ENCODE peak calls at places on chromosome 4, in four cellular contexts. One of them, this sample, is unnamed.
A peak's percentile ranks its signal among the peaks of the same experiment; 100 is the strongest.

GRCh38 chr4:10160280-10160856 is 43.8 kb upstream of the WDR1 start:
- DNase-seq in SJCRH30: no peak
- DNase-seq in hepatocyte: peak; percentile 42
- DNase-seq in uterus: no peak
- DNase-seq in this sample: no peak

GRCh38 chr4:52550186-52550585 is 108.9 kb downstream of the USP46 start:
- DNase-seq in SJCRH30: no peak
- DNase-seq in hepatocyte: no peak
- DNase-seq in uterus: no peak
- DNase-seq in this sample: no peak

GRCh38 chr4:118718511-118719170 is 33.4 kb downstream of the METTL14 start:
- DNase-seq in SJCRH30: no peak
- DNase-seq in hepatocyte: no peak
- DNase-seq in uterus: no peak
- DNase-seq in this sample: no peak

GRCh38 chr4:7625073-7625472 is 190.3 kb upstream of the PSAPL1 start:
- DNase-seq in hepatocyte: no peak
- DNase-seq in SJCRH30: no peak
- DNase-seq in uterus: no peak
- DNase-seq in this sample: no peak

GRCh38 chr4:35201403-35201802 is 1042.9 kb downstream of the ARAP2 start:
- DNase-seq in uterus: no peak
- DNase-seq in SJCRH30: no peak
- DNase-seq in hepatocyte: no peak
- DNase-seq in this sample: no peak

GRCh38 chr4:157013656-157014055 is 42.1 kb upstream of the PDGFC start:
- DNase-seq in SJCRH30: no peak
- DNase-seq in uterus: no peak
- DNase-seq in hepatocyte: no peak
- DNase-seq in this sample: no peak

GRCh38 chr4:38281416-38282071 is 321.3 kb downstream of the PTTG2 start:
- DNase-seq in uterus: no peak
- DNase-seq in hepatocyte: no peak
- DNase-seq in SJCRH30: no peak
- DNase-seq in this sample: no peak

GRCh38 chr4:140256941-140257340 is 103.0 kb upstream of the MAML3 start:
- DNase-seq in SJCRH30: no peak
- DNase-seq in uterus: no peak
- DNase-seq in hepatocyte: peak; percentile 49
- DNase-seq in this sample: no peak

GRCh38 chr4:52260507-52261302 is 209.6 kb downstream of the SPATA18 start:
- DNase-seq in uterus: no peak
- DNase-seq in hepatocyte: peak; percentile 42
- DNase-seq in SJCRH30: no peak
- DNase-seq in this sample: peak; percentile 15

GRCh38 chr4:186266699-186267467 is 894 bp downstream of the F11 start:
- DNase-seq in hepatocyte: peak; percentile 66
- DNase-seq in uterus: no peak
- DNase-seq in SJCRH30: peak; percentile 73
- DNase-seq in this sample: no peak

GRCh38 chr4:140238353-140239041 is 84.5 kb upstream of the MAML3 start:
- DNase-seq in SJCRH30: peak; percentile 52
- DNase-seq in hepatocyte: peak; percentile 67
- DNase-seq in uterus: peak; percentile 93
- DNase-seq in this sample: peak; percentile 95

GRCh38 chr4:41050116-41050515 is 164.2 kb downstream of the APBB2 start:
- DNase-seq in SJCRH30: no peak
- DNase-seq in uterus: no peak
- DNase-seq in hepatocyte: no peak
- DNase-seq in this sample: no peak

GRCh38 chr4:173318648-173319211 is 15.4 kb downstream of the HMGB2 start:
- DNase-seq in hepatocyte: peak; percentile 26
- DNase-seq in SJCRH30: no peak
- DNase-seq in uterus: no peak
- DNase-seq in this sample: no peak

GRCh38 chr4:101279377-101279871 is 67.9 kb downstream of the PPP3CA start:
- DNase-seq in hepatocyte: peak; percentile 50
- DNase-seq in SJCRH30: no peak
- DNase-seq in uterus: peak; percentile 77
- DNase-seq in this sample: peak; percentile 48

GRCh38 chr4:119810001-119810400 is 181.4 kb upstream of the PDE5A start:
- DNase-seq in uterus: no peak
- DNase-seq in SJCRH30: no peak
- DNase-seq in hepatocyte: no peak
- DNase-seq in this sample: no peak

GRCh38 chr4:108466936-108467902 is 153.2 kb upstream of the RPL34 start:
- DNase-seq in SJCRH30: peak; percentile 75
- DNase-seq in hepatocyte: no peak
- DNase-seq in uterus: no peak
- DNase-seq in this sample: no peak

GRCh38 chr4:67292045-67292444 is 253.3 kb downstream of the CENPC start:
- DNase-seq in SJCRH30: no peak
- DNase-seq in uterus: no peak
- DNase-seq in hepatocyte: no peak
- DNase-seq in this sample: no peak

GRCh38 chr4:31104033-31104432 is 383.9 kb downstream of the PCDH7 start:
- DNase-seq in uterus: no peak
- DNase-seq in SJCRH30: no peak
- DNase-seq in hepatocyte: no peak
- DNase-seq in this sample: no peak

GRCh38 chr4:83370640-83370906 is 35.9 kb upstream of the HPSE start:
- DNase-seq in hepatocyte: no peak
- DNase-seq in SJCRH30: no peak
- DNase-seq in uterus: no peak
- DNase-seq in this sample: no peak

GRCh38 chr4:6939761-6940743 is 30.4 kb downstream of the TBC1D14 start:
- DNase-seq in SJCRH30: no peak
- DNase-seq in hepatocyte: no peak
- DNase-seq in uterus: no peak
- DNase-seq in this sample: no peak

GRCh38 chr4:946517-947471 is 14.5 kb downstream of the TMEM175 start:
- DNase-seq in uterus: no peak
- DNase-seq in hepatocyte: no peak
- DNase-seq in SJCRH30: no peak
- DNase-seq in this sample: no peak

GRCh38 chr4:13907255-13907751 is 279.8 kb upstream of the BOD1L1 start:
- DNase-seq in SJCRH30: no peak
- DNase-seq in uterus: no peak
- DNase-seq in hepatocyte: peak; percentile 71
- DNase-seq in this sample: no peak

GRCh38 chr4:95363579-95363965 is 185.2 kb downstream of the UNC5C start:
- DNase-seq in SJCRH30: no peak
- DNase-seq in uterus: no peak
- DNase-seq in hepatocyte: no peak
- DNase-seq in this sample: no peak

GRCh38 chr4:8819421-8820177 is 52.0 kb downstream of the HMX1 start:
- DNase-seq in SJCRH30: no peak
- DNase-seq in uterus: no peak
- DNase-seq in hepatocyte: no peak
- DNase-seq in this sample: no peak

GRCh38 chr4:7238300-7238960 is 46.1 kb downstream of the SORCS2 start:
- DNase-seq in SJCRH30: no peak
- DNase-seq in hepatocyte: no peak
- DNase-seq in uterus: no peak
- DNase-seq in this sample: peak; percentile 45

GRCh38 chr4:16187455-16187854 is 38.8 kb downstream of the TAPT1 start:
- DNase-seq in uterus: no peak
- DNase-seq in SJCRH30: no peak
- DNase-seq in hepatocyte: no peak
- DNase-seq in this sample: no peak

GRCh38 chr4:2829933-2830451 is 13.7 kb upstream of the ADD1 start:
- DNase-seq in SJCRH30: no peak
- DNase-seq in uterus: no peak
- DNase-seq in hepatocyte: no peak
- DNase-seq in this sample: no peak

GRCh38 chr4:144575181-144575580 is 70.8 kb upstream of the HHIP start:
- DNase-seq in SJCRH30: peak; percentile 86
- DNase-seq in hepatocyte: peak; percentile 15
- DNase-seq in uterus: no peak
- DNase-seq in this sample: no peak

GRCh38 chr4:11424000-11424399 is 4.7 kb downstream of the HS3ST1 start:
- DNase-seq in uterus: no peak
- DNase-seq in hepatocyte: peak; percentile 67
- DNase-seq in SJCRH30: peak; percentile 18
- DNase-seq in this sample: no peak

GRCh38 chr4:88158360-88159136 is at the start of gene ABCG2:
- DNase-seq in hepatocyte: peak; percentile 62
- DNase-seq in uterus: peak; percentile 31
- DNase-seq in SJCRH30: peak; percentile 24
- DNase-seq in this sample: peak; percentile 8

GRCh38 chr4:109559625-109559982 is 442 bp upstream of the MCUB start:
- DNase-seq in uterus: peak; percentile 29
- DNase-seq in hepatocyte: no peak
- DNase-seq in SJCRH30: peak; percentile 54
- DNase-seq in this sample: no peak

GRCh38 chr4:158604369-158604768 is 67.3 kb downstream of the C4orf46 start:
- DNase-seq in SJCRH30: no peak
- DNase-seq in uterus: no peak
- DNase-seq in hepatocyte: no peak
- DNase-seq in this sample: no peak

GRCh38 chr4:16897351-16897750 is 1.1 kb downstream of the LDB2 start:
- DNase-seq in SJCRH30: no peak
- DNase-seq in uterus: no peak
- DNase-seq in hepatocyte: no peak
- DNase-seq in this sample: no peak

GRCh38 chr4:156536661-156537060 is 434.9 kb downstream of the PDGFC start:
- DNase-seq in SJCRH30: no peak
- DNase-seq in uterus: peak; percentile 63
- DNase-seq in hepatocyte: no peak
- DNase-seq in this sample: no peak

GRCh38 chr4:1448589-1449420 is 42.6 kb upstream of the NKX1-1 start:
- DNase-seq in hepatocyte: peak; percentile 8
- DNase-seq in uterus: no peak
- DNase-seq in SJCRH30: peak; percentile 54
- DNase-seq in this sample: no peak

GRCh38 chr4:1992468-1993168 is 16.2 kb downstream of the NELFA start:
- DNase-seq in SJCRH30: no peak
- DNase-seq in hepatocyte: no peak
- DNase-seq in uterus: no peak
- DNase-seq in this sample: no peak

GRCh38 chr4:36979494-36979893 is 265.0 kb upstream of the NWD2 start:
- DNase-seq in hepatocyte: peak; percentile 65
- DNase-seq in SJCRH30: no peak
- DNase-seq in uterus: no peak
- DNase-seq in this sample: no peak

GRCh38 chr4:86947494-86948120 is 12.8 kb downstream of the AFF1 start:
- DNase-seq in SJCRH30: no peak
- DNase-seq in hepatocyte: no peak
- DNase-seq in uterus: no peak
- DNase-seq in this sample: no peak
- H3K4me1 ChIP-seq in SJCRH30: no peaks in the 10 kb centered on the region
- H3K4me1 ChIP-seq in hepatocyte: peaks cover 6% of the 10 kb centered on the region
- H3K4me1 ChIP-seq in uterus: peaks cover 9% of the 10 kb centered on the region
- H3K4me1 ChIP-seq in this sample: peaks cover 4% of the 10 kb centered on the region

GRCh38 chr4:25403699-25404098 is 26.6 kb downstream of the ANAPC4 start:
- DNase-seq in SJCRH30: no peak
- DNase-seq in hepatocyte: no peak
- DNase-seq in uterus: no peak
- DNase-seq in this sample: no peak

GRCh38 chr4:25397305-25397704 is 20.2 kb downstream of the ANAPC4 start:
- DNase-seq in SJCRH30: no peak
- DNase-seq in uterus: no peak
- DNase-seq in hepatocyte: no peak
- DNase-seq in this sample: no peak

GRCh38 chr4:25402521-25402920 is 25.5 kb downstream of the ANAPC4 start:
- DNase-seq in uterus: no peak
- DNase-seq in SJCRH30: no peak
- DNase-seq in hepatocyte: no peak
- DNase-seq in this sample: no peak

GRCh38 chr4:25401066-25401465 is 24.0 kb downstream of the ANAPC4 start:
- DNase-seq in SJCRH30: no peak
- DNase-seq in uterus: no peak
- DNase-seq in hepatocyte: no peak
- DNase-seq in this sample: no peak

GRCh38 chr4:25399502-25399901 is 22.4 kb downstream of the ANAPC4 start:
- DNase-seq in uterus: no peak
- DNase-seq in hepatocyte: no peak
- DNase-seq in SJCRH30: no peak
- DNase-seq in this sample: no peak
- H3K36me3 ChIP-seq in uterus: no peaks in the 10 kb centered on the region
- H3K36me3 ChIP-seq in hepatocyte: peaks cover 4% of the 10 kb centered on the region
- H3K36me3 ChIP-seq in SJCRH30: peaks cover 76% of the 10 kb centered on the region
- H3K36me3 ChIP-seq in this sample: peaks cover 5% of the 10 kb centered on the region

DNA sequence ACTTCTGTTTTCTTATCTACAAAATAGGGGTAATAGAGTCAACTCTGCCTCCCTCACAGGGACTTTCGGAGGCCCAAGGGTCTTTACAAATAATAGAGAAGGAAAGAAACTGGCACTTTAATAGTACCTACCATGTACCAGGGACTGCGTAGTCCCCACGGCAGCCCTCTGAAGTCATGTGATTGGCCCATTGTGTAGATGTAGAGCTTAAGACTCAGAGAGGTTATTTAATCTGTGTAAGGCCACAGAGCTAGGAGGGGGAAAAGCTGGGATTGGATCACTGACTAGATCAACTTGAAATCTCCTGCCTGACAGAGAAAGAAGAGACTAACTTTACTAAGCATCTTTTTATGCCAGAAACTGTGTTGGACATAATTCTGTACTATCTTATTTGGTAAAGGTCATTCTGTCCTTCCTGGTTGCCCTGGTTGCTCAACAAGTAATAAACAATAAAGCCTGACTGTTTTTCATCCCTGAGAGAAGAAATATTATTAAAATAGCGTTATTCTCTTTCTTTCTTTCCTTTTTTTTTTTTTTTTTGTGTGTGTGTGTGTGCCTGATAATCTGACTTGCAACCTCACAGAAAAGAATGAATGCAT is 59.7 kb downstream of the NFKB1 start:
- DNase-seq in hepatocyte: no peak
- DNase-seq in uterus: no peak
- DNase-seq in SJCRH30: no peak
- DNase-seq in this sample: no peak
- H3K4me1 ChIP-seq in hepatocyte: no peaks in the 10 kb centered on the region
- H3K4me1 ChIP-seq in uterus: peaks cover 6% of the 10 kb centered on the region
- H3K4me1 ChIP-seq in SJCRH30: no peaks in the 10 kb centered on the region
- H3K4me1 ChIP-seq in this sample: no peaks in the 10 kb centered on the region

DNA sequence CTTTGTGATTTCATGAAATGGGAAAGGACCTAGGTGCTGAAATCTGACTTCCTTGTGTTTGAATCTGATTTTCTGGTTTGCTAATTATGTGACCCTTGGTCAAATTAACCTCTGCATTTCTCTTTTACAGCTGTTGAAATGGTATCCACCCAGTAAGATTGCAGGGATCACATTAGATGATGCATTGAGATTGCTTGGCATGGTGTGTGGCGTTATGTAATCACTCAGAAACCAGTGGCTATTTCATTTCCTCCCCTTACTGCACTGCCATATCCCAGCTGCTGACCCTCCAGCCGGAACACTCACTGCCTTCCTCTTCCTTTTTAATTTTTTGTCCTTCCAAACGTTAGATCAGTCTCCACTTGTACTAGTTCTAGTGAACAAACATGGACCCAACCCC is 79.0 kb downstream of the KLHL8 start:
- DNase-seq in hepatocyte: no peak
- DNase-seq in SJCRH30: no peak
- DNase-seq in uterus: no peak
- DNase-seq in this sample: no peak
- H3K36me3 ChIP-seq in hepatocyte: no peaks in the 10 kb centered on the region
- H3K36me3 ChIP-seq in SJCRH30: no peaks in the 10 kb centered on the region
- H3K36me3 ChIP-seq in uterus: no peaks in the 10 kb centered on the region
- H3K36me3 ChIP-seq in this sample: peaks cover 21% of the 10 kb centered on the region